ENCODE peak calls at places on chromosomes 3 and 15, in eight cellular contexts. Q is uterus, V is suprapubic skin, U is stomach, I is transverse colon, W is HCT116, H is esophagus squamous epithelium, Y is GM12891. R is an unnamed sample.

GRCh38 chr15:85543741-85544155 is 163.3 kb downstream of the AKAP13 start:
- DNase-seq in I (peak), H (no peak), Y (no peak), V (peak), W (no peak), U (peak), Q (no peak), R (peak)

GRCh38 chr3:116164039-116164438 is 281.2 kb downstream of the LSAMP start:
- DNase-seq in U (no peak), H (no peak), V (no peak), I (no peak), Y (no peak), W (no peak), Q (no peak), R (no peak)

GRCh38 chr3:183116051-183116614 is 16.8 kb upstream of the MCCC1 start:
- DNase-seq in U (peak), H (no peak), Q (no peak), V (no peak), Y (peak), W (no peak), I (peak), R (peak)

GRCh38 chr15:29815000-29815704 is 7.1 kb downstream of the TJP1 start:
- DNase-seq in W (no peak), V (no peak), Y (no peak), Q (no peak), I (no peak), U (no peak), H (no peak), R (no peak)

GRCh38 chr3:128278130-128278529 is 124.8 kb downstream of the EEFSEC start:
- DNase-seq in W (no peak), Y (no peak), U (no peak), V (peak), H (no peak), Q (no peak), I (no peak), R (no peak)

GRCh38 chr15:101476756-101477155 is 12.8 kb downstream of the PCSK6 start:
- DNase-seq in U (no peak), V (no peak), W (no peak), Y (no peak), H (no peak), Q (no peak), I (no peak), R (no peak)

GRCh38 chr15:78083687-78084358 is 6.3 kb upstream of the TBC1D2B start:
- DNase-seq in Q (no peak), W (no peak), H (no peak), V (no peak), I (peak), U (no peak), Y (no peak), R (peak)

GRCh38 chr3:153927107-153927506 is 194.1 kb upstream of the ARHGEF26 start:
- DNase-seq in V (no peak), Q (no peak), Y (no peak), H (no peak), I (no peak), W (peak), U (no peak), R (no peak)

GRCh38 chr3:157070186-157070585 is 89.8 kb downstream of the CCNL1 start:
- DNase-seq in Y (no peak), W (no peak), H (no peak), I (no peak), Q (no peak), V (no peak), U (no peak), R (no peak)

GRCh38 chr3:6994081-6994668 is 133.3 kb downstream of the GRM7 start:
- DNase-seq in Q (no peak), I (no peak), Y (no peak), H (no peak), W (peak), V (no peak), U (no peak), R (no peak)

GRCh38 chr3:53170325-53171108 is 9.5 kb downstream of the PRKCD start:
- DNase-seq in V (no peak), Q (no peak), I (peak), U (no peak), W (no peak), H (no peak), Y (peak), R (peak)

GRCh38 chr3:16728762-16729745 is 123.8 kb upstream of the DAZL start:
- DNase-seq in I (no peak), W (no peak), U (no peak), Q (no peak), Y (no peak), V (no peak), H (no peak), R (no peak)

GRCh38 chr3:49839193-49839809 is 17.1 kb downstream of the TRAIP start:
- DNase-seq in U (peak), I (peak), V (peak), W (peak), Q (peak), Y (peak), H (peak), R (peak)

GRCh38 chr3:177190701-177191100 is 6.6 kb downstream of the TBL1XR1 start:
- DNase-seq in Q (no peak), V (no peak), Y (no peak), H (no peak), I (no peak), U (no peak), W (no peak), R (no peak)

GRCh38 chr15:61545763-61546162 is 316.7 kb upstream of the RORA start:
- DNase-seq in V (no peak), H (no peak), Y (no peak), Q (no peak), U (no peak), I (no peak), W (no peak), R (no peak)

GRCh38 chr3:13579089-13579488 is 30.2 kb downstream of the FBLN2 start:
- DNase-seq in H (no peak), W (no peak), I (no peak), Y (no peak), U (no peak), Q (no peak), V (no peak), R (no peak)

GRCh38 chr15:89785064-89785770 is 9.1 kb downstream of the MESP2 start:
- DNase-seq in U (peak), W (no peak), Y (no peak), Q (no peak), I (peak), H (no peak), V (no peak), R (no peak)

GRCh38 chr3:136731274-136731884 is 20.8 kb downstream of the STAG1 start:
- DNase-seq in Y (no peak), I (no peak), V (no peak), H (no peak), W (no peak), Q (no peak), U (no peak), R (no peak)

GRCh38 chr3:129723558-129724324 is 117.3 kb upstream of the PLXND1 start:
- DNase-seq in H (no peak), W (no peak), I (peak), U (no peak), Q (peak), Y (no peak), V (peak), R (no peak)

GRCh38 chr3:143265501-143266070 is 146.0 kb downstream of the CHST2 start:
- DNase-seq in Y (no peak), V (no peak), H (no peak), U (no peak), I (no peak), W (no peak), Q (no peak), R (no peak)

GRCh38 chr3:143266512-143266911 is 146.9 kb downstream of the CHST2 start:
- DNase-seq in H (no peak), V (no peak), W (no peak), U (no peak), I (no peak), Q (no peak), Y (no peak), R (no peak)

GRCh38 chr3:143266936-143267335 is 147.4 kb downstream of the CHST2 start:
- DNase-seq in V (no peak), H (no peak), W (no peak), U (no peak), I (no peak), Y (no peak), Q (no peak), R (no peak)

GRCh38 chr3:143261848-143262247 is 142.3 kb downstream of the CHST2 start:
- DNase-seq in I (no peak), Y (no peak), W (no peak), Q (no peak), H (no peak), U (no peak), V (no peak), R (no peak)

GRCh38 chr3:143263844-143264243 is 144.3 kb downstream of the CHST2 start:
- DNase-seq in W (no peak), I (no peak), V (no peak), H (no peak), U (no peak), Y (no peak), Q (no peak), R (no peak)
- TF ChIP-seq POLR2A in W (no peak), I (no peak), V (no peak), H (no peak), U (no peak), Y (no peak), Q (no peak), R (no peak)

DNA sequence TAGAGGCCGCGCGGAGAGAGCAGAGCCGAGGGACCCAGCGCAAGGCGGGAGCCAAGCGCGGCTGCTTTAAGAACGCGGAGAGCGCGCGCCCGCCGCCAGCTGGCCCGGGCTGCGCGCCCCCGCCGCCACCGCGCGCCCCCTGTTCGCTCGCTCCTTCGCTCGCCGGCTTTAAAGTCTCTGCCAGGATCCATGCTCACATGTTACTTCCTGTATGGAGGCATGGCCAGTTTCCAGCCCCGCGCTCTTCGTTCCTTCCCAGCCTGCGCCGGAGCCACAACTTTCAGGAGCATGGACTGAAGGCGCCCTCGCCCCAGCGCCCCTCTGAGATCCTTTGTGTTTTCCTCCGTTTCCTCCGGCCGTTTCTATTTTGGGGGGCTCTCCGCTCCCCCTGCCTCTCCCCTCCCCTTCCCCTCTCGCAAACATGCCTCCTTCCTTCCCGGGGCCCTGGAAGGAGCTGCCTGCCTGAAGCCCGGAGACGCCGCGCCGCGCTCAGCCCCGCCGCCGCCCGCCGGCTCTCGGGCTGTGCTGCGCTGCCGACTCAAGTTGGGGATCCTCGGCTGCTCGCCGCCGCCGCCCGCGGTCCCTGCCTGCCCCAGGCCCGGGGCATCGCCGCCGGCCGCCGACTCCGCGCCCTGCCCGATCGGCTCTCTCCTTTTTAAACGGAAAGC is at the start of gene PTPRG:
- DNase-seq in H (peak), Q (peak), Y (peak), U (peak), V (peak), W (peak), I (peak), R (peak)
- TF ChIP-seq POLR2A in H (peak), Q (peak), Y (peak), U (peak), V (peak), W (peak), I (peak), R (peak)

DNA sequence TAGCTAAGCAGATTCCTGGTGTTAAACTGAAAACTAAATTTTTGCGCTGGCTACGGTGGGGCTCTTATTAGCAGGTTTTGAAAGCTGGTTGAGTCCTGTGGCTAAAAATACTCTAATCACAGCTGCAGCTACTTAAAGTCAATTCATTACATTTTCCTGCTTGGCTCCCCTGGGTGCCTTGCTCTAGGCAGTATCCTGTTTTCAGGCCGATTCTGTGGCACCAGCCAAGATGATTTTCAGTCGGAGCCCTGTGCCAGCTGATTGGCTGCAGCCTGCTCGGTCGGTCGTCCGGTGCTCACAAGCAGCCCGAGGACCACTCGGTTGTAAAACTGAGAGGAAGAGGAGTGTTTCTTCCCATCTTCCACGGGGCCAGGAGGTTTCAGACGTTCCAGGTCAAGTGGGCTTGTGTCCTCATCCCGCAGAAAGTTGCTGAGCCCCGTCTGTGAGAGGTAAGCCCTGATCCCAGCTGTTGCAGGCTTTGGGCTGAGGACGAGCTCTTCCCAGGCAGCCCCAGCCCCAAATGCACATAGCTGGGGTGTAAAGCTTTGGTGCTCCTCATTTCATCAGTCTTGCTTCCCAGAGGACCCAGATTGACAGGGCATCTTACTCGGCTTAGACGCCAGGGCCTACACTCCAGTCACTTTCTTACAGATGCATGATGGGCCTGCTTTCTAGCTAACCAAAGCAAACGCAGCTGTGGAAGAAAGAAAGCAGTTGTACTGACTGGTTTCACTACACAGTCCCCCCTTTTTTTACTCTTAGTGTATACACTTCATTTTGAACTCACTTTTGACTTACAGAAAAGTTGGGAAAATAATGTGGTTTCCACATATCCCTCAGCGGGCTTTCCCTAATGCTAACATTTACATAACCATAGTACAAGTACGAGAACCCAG is 15.9 kb downstream of the LYSMD4 start:
- DNase-seq in Q (no peak), H (no peak), Y (peak), V (no peak), W (no peak), U (no peak), I (no peak), R (no peak)
- TF ChIP-seq POLR2A in Q (no peak), H (no peak), Y (no peak), V (no peak), W (no peak), U (no peak), I (no peak), R (no peak)

DNA sequence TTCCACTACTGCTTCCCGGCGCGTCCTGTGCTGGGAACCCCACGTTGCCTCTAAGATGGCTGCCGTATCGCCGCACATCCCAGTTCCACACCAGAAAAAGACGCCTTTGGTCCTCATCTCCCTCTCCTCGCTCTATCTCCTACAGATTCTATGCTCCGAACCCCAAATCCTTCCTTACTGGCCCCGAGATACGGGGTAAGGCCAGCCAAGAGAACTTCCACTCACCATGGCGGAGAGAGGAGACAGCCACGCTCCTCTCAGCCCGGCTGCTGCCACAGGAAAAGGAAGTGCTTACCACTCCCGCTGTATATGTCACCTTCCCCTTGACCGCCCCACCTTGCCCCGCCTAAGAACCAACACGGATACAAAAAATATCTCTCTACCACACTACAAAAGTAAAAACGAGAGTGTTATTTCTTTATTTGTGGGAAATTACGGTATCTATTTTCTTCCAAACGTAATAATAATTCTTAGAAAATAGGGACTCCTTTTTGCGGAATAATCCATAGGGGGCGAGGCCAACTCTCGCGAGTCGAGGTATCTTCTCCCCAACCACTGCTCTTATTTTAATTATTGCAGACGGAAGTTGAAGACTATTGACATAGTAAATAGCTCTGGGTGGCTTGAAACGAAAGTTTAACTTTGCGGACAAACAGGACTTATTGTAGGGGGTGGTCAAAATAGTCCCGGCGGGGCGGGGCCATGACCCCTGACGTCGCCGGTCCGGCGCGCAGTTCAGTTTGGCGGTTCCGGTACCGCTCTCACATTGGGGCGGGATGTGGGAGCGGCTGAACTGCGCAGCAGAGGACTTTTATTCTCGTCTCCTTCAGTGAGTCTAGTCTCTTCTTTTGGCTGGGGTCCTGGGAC is at the start of the genes RPL4 and ZWILCH:
- DNase-seq in H (peak), I (peak), U (peak), Y (peak), Q (peak), W (peak), V (peak), R (peak)
- TF ChIP-seq POLR2A in H (peak), I (peak), U (peak), Y (peak), Q (peak), W (peak), V (peak), R (peak)

DNA sequence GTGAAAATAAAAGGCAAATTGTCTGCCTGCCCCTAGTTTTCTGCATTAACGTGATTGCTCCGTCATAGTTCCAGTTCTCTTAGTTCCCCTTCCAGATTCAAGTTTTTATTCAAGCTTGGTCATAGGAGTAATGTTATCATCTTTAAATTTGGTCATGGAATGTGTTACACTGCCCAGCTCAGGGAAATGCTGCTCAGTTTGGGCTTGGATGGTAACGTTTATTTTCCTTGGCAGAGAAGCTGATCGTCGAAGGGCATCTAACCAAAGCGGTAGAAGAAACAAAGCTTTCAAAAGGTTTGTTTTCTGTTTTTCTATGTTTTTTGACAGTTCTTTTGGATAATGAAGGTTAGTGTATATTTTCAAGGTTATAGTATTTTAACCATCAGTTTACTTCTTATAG is 118.4 kb upstream of the FLNB start:
- DNase-seq in H (no peak), W (no peak), I (no peak), Q (no peak), V (no peak), U (no peak), Y (no peak), R (no peak)
- TF ChIP-seq POLR2A in H (peak), W (no peak), I (peak), Q (peak), V (no peak), U (peak), Y (no peak), R (no peak)

GRCh38 chr3:158105710-158106438 is at the start of gene SHOX2:
- DNase-seq in W (no peak), V (no peak), Y (no peak), U (peak), Q (peak), H (no peak), I (peak), R (peak)
- TF ChIP-seq POLR2A in W (no peak), V (no peak), Y (no peak), U (no peak), Q (no peak), H (no peak), I (no peak), R (no peak)

R was measured in Peyer's patch.